ENCODE peak calls at places on chromosomes 4 and X, in seven cellular contexts. One of them, this sample, is unnamed.

GRCh38 chr4:157121396-157121795 is 45.4 kb downstream of the GLRB start:
- DNase-seq in SK-N-SH: no peak
- DNase-seq in K562: no peak
- DNase-seq in HepG2: no peak
- DNase-seq in GM12892: no peak
- DNase-seq in GM12878: no peak
- DNase-seq in H1: no peak
- DNase-seq in this sample: no peak

GRCh38 chrX:38571058-38571457 is 9.7 kb downstream of the TSPAN7 start:
- DNase-seq in SK-N-SH: no peak
- DNase-seq in K562: no peak
- DNase-seq in HepG2: no peak
- DNase-seq in GM12892: no peak
- DNase-seq in GM12878: no peak
- DNase-seq in H1: no peak
- DNase-seq in this sample: no peak

GRCh38 chrX:54807524-54808108 is at the start of gene MAGED2:
- DNase-seq in SK-N-SH: peak
- DNase-seq in K562: peak
- DNase-seq in HepG2: no peak
- DNase-seq in GM12892: no peak
- DNase-seq in GM12878: no peak
- DNase-seq in H1: no peak
- DNase-seq in this sample: no peak

GRCh38 chr4:5526070-5526831 is 182.1 kb downstream of the EVC2 start:
- DNase-seq in SK-N-SH: no peak
- DNase-seq in K562: no peak
- DNase-seq in HepG2: no peak
- DNase-seq in GM12892: no peak
- DNase-seq in GM12878: no peak
- DNase-seq in H1: no peak
- DNase-seq in this sample: no peak

GRCh38 chr4:122746485-122746965 is 14.0 kb downstream of the BBS12 start:
- DNase-seq in SK-N-SH: no peak
- DNase-seq in K562: no peak
- DNase-seq in HepG2: no peak
- DNase-seq in GM12892: no peak
- DNase-seq in GM12878: no peak
- DNase-seq in H1: no peak
- DNase-seq in this sample: no peak

GRCh38 chr4:77072195-77072753 is 3.5 kb downstream of the CCNI start:
- DNase-seq in SK-N-SH: no peak
- DNase-seq in K562: no peak
- DNase-seq in HepG2: peak
- DNase-seq in GM12892: no peak
- DNase-seq in GM12878: no peak
- DNase-seq in H1: no peak
- DNase-seq in this sample: no peak

GRCh38 chr4:168825975-168826374 is 184.1 kb downstream of the CBR4 start:
- DNase-seq in SK-N-SH: no peak
- DNase-seq in K562: no peak
- DNase-seq in HepG2: no peak
- DNase-seq in GM12892: no peak
- DNase-seq in GM12878: no peak
- DNase-seq in H1: no peak
- DNase-seq in this sample: no peak

GRCh38 chr4:99811850-99812249 is 4.8 kb upstream of the DAPP1 start:
- DNase-seq in SK-N-SH: no peak
- DNase-seq in K562: peak
- DNase-seq in HepG2: peak
- DNase-seq in GM12892: no peak
- DNase-seq in GM12878: no peak
- DNase-seq in H1: no peak
- DNase-seq in this sample: no peak

GRCh38 chr4:70788733-70789132 is 51.0 kb downstream of the GRSF1 start:
- DNase-seq in SK-N-SH: no peak
- DNase-seq in K562: no peak
- DNase-seq in HepG2: no peak
- DNase-seq in GM12892: no peak
- DNase-seq in GM12878: no peak
- DNase-seq in H1: no peak
- DNase-seq in this sample: no peak

GRCh38 chr4:74284074-74284473 is 24.2 kb upstream of the EPGN start:
- DNase-seq in SK-N-SH: no peak
- DNase-seq in K562: no peak
- DNase-seq in HepG2: no peak
- DNase-seq in GM12892: no peak
- DNase-seq in GM12878: no peak
- DNase-seq in H1: no peak
- DNase-seq in this sample: no peak

GRCh38 chr4:173181769-173182374 is 13.3 kb downstream of the GALNT7 start:
- DNase-seq in SK-N-SH: no peak
- DNase-seq in K562: no peak
- DNase-seq in HepG2: no peak
- DNase-seq in GM12892: no peak
- DNase-seq in GM12878: no peak
- DNase-seq in H1: no peak
- DNase-seq in this sample: no peak

GRCh38 chr4:184397516-184398163 is 76.7 kb downstream of the IRF2 start:
- DNase-seq in SK-N-SH: no peak
- DNase-seq in K562: no peak
- DNase-seq in HepG2: no peak
- DNase-seq in GM12892: no peak
- DNase-seq in GM12878: no peak
- DNase-seq in H1: no peak
- DNase-seq in this sample: no peak

GRCh38 chr4:151114986-151115385 is 15.6 kb downstream of the RPS3A start:
- DNase-seq in SK-N-SH: no peak
- DNase-seq in K562: no peak
- DNase-seq in HepG2: no peak
- DNase-seq in GM12892: no peak
- DNase-seq in GM12878: no peak
- DNase-seq in H1: no peak
- DNase-seq in this sample: no peak
- TF ChIP-seq TAF1 in SK-N-SH: no peak
- TF ChIP-seq TAF1 in K562: no peak
- TF ChIP-seq TAF1 in HepG2: no peak
- TF ChIP-seq TAF1 in GM12892: no peak
- TF ChIP-seq TAF1 in GM12878: no peak
- TF ChIP-seq TAF1 in H1: no peak
- TF ChIP-seq TAF1 in this sample: no peak

DNA sequence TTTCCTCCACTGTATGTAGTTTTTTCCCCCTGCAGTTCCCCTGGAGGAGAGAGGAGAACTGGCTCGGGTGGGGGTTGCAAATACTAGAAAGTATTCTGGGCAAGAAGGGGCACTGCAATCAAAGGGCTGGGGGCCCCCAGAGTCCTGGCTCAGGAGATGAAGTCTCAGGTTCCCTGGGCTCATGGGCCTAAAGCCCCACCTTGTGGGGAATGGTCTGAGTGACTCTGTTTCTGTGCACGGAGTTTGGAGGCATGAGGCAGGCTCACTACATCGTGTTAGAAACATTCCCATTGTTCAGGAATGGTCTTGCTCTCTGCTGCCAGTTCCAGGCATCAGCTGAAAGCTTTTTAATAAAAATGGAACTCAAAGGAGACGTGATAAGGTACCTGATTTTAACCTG is 122.5 kb downstream of the TMEM164 start:
- DNase-seq in SK-N-SH: peak
- DNase-seq in K562: no peak
- DNase-seq in HepG2: peak
- DNase-seq in GM12892: no peak
- DNase-seq in GM12878: no peak
- DNase-seq in H1: no peak
- DNase-seq in this sample: no peak
- TF ChIP-seq TAF1 in SK-N-SH: no peak
- TF ChIP-seq TAF1 in K562: no peak
- TF ChIP-seq TAF1 in HepG2: no peak
- TF ChIP-seq TAF1 in GM12892: no peak
- TF ChIP-seq TAF1 in GM12878: no peak
- TF ChIP-seq TAF1 in H1: no peak
- TF ChIP-seq TAF1 in this sample: no peak

GRCh38 chr4:39085891-39086290 is 23.9 kb downstream of the KLHL5 start:
- DNase-seq in SK-N-SH: no peak
- DNase-seq in K562: peak
- DNase-seq in HepG2: no peak
- DNase-seq in GM12892: no peak
- DNase-seq in GM12878: no peak
- DNase-seq in H1: no peak
- DNase-seq in this sample: no peak
- TF ChIP-seq TAF1 in SK-N-SH: no peak
- TF ChIP-seq TAF1 in K562: no peak
- TF ChIP-seq TAF1 in HepG2: no peak
- TF ChIP-seq TAF1 in GM12892: no peak
- TF ChIP-seq TAF1 in GM12878: no peak
- TF ChIP-seq TAF1 in H1: no peak
- TF ChIP-seq TAF1 in this sample: no peak

GRCh38 chrX:105698386-105698785 is 124.0 kb upstream of the NRK start:
- DNase-seq in SK-N-SH: no peak
- DNase-seq in K562: no peak
- DNase-seq in HepG2: no peak
- DNase-seq in GM12892: no peak
- DNase-seq in GM12878: no peak
- DNase-seq in H1: no peak
- DNase-seq in this sample: no peak
- TF ChIP-seq TAF1 in SK-N-SH: no peak
- TF ChIP-seq TAF1 in K562: no peak
- TF ChIP-seq TAF1 in HepG2: no peak
- TF ChIP-seq TAF1 in GM12892: no peak
- TF ChIP-seq TAF1 in GM12878: no peak
- TF ChIP-seq TAF1 in H1: no peak
- TF ChIP-seq TAF1 in this sample: no peak